ENCODE peak calls at places on chromosomes 16 and 17, in eight cellular contexts. R is heart left ventricle, E is lower leg skin, L is B cell, T is breast epithelium, X is adrenal gland, P is colonic mucosa, I is H9. W is an unnamed sample.

GRCh38 chr17:46903762-46904672 is 18.9 kb upstream of the GOSR2 start:
- DNase-seq in R (no peak), E (peak), L (no peak), T (no peak), X (no peak), P (no peak), I (no peak), W (no peak)

GRCh38 chr17:14845562-14846335 is 419.4 kb downstream of the PMP22 start:
- DNase-seq in R (no peak), E (no peak), L (no peak), T (no peak), X (no peak), P (no peak), I (no peak), W (no peak)

GRCh38 chr17:59378621-59379194 is 47.3 kb downstream of the YPEL2 start:
- DNase-seq in R (no peak), E (no peak), L (no peak), T (no peak), X (no peak), P (peak), I (no peak), W (peak)

GRCh38 chr17:74369221-74369620 is 1.9 kb downstream of the GPR142 start:
- DNase-seq in R (no peak), E (peak), L (peak), T (no peak), X (no peak), P (peak), I (peak), W (no peak)

GRCh38 chr17:47286198-47286914 is 32.7 kb downstream of the ITGB3 start:
- DNase-seq in R (no peak), E (no peak), L (peak), T (no peak), X (no peak), P (no peak), I (no peak), W (no peak)

GRCh38 chr16:8678068-8678927 is 3.9 kb downstream of the ABAT start:
- DNase-seq in R (no peak), E (no peak), L (no peak), T (no peak), X (no peak), P (no peak), I (no peak), W (no peak)

GRCh38 chr17:80364091-80364691 is 50.8 kb upstream of the ENDOV start:
- DNase-seq in R (no peak), E (no peak), L (no peak), T (peak), X (no peak), P (no peak), I (peak), W (no peak)

GRCh38 chr17:21282231-21282630 is 2.3 kb upstream of the MAP2K3 start:
- DNase-seq in R (no peak), E (peak), L (no peak), T (no peak), X (peak), P (no peak), I (no peak), W (peak)

GRCh38 chr16:9337262-9338032 is 246.0 kb downstream of the HAPSTR1 start:
- DNase-seq in R (no peak), E (no peak), L (no peak), T (no peak), X (no peak), P (no peak), I (no peak), W (no peak)

GRCh38 chr17:73104450-73104849 is 12.0 kb upstream of the SLC39A11 start:
- DNase-seq in R (no peak), E (no peak), L (no peak), T (no peak), X (no peak), P (no peak), I (no peak), W (no peak)

GRCh38 chr17:36148559-36149295 is 27.7 kb downstream of the TBC1D3B start:
- DNase-seq in R (peak), E (peak), L (peak), T (peak), X (peak), P (peak), I (peak), W (no peak)

GRCh38 chr16:55444754-55445485 is 34.1 kb upstream of the MMP2 start:
- DNase-seq in R (no peak), E (no peak), L (no peak), T (no peak), X (peak), P (peak), I (no peak), W (no peak)

GRCh38 chr17:29617125-29617480 is 5.6 kb downstream of the CORO6 start:
- DNase-seq in R (peak), E (peak), L (peak), T (peak), X (peak), P (peak), I (peak), W (no peak)

GRCh38 chr16:90015586-90016338 is 3.5 kb downstream of the DBNDD1 start:
- DNase-seq in R (no peak), E (no peak), L (no peak), T (no peak), X (no peak), P (no peak), I (no peak), W (no peak)

GRCh38 chr16:79845006-79845733 is 244.6 kb upstream of the MAF start:
- DNase-seq in R (no peak), E (no peak), L (no peak), T (no peak), X (no peak), P (no peak), I (no peak), W (no peak)

GRCh38 chr17:77160032-77160876 is 19.5 kb downstream of the SEC14L1 start:
- DNase-seq in R (no peak), E (no peak), L (no peak), T (no peak), X (no peak), P (no peak), I (no peak), W (no peak)

GRCh38 chr16:84832488-84833141 is 12.8 kb downstream of the CRISPLD2 start:
- DNase-seq in R (peak), E (peak), L (no peak), T (peak), X (no peak), P (peak), I (no peak), W (peak)

GRCh38 chr17:58764373-58764772 is 8.7 kb downstream of the PPM1E start:
- DNase-seq in R (no peak), E (no peak), L (no peak), T (no peak), X (no peak), P (no peak), I (no peak), W (no peak)

GRCh38 chr16:28321700-28322411 is 29.5 kb downstream of the SBK1 start:
- DNase-seq in R (no peak), E (no peak), L (peak), T (no peak), X (no peak), P (peak), I (peak), W (no peak)

GRCh38 chr16:9091867-9092281 is 430 bp downstream of the HAPSTR1 start:
- DNase-seq in R (peak), E (peak), L (peak), T (peak), X (no peak), P (peak), I (no peak), W (no peak)

GRCh38 chr16:66099261-66099660 is 267.2 kb upstream of the CDH5 start:
- DNase-seq in R (no peak), E (no peak), L (no peak), T (no peak), X (no peak), P (no peak), I (no peak), W (no peak)

GRCh38 chr17:538096-538973 is 176.3 kb downstream of the VPS53 start:
- DNase-seq in R (no peak), E (no peak), L (no peak), T (no peak), X (no peak), P (no peak), I (no peak), W (no peak)

GRCh38 chr17:36498155-36498554 is 11.7 kb downstream of the ZNHIT3 start:
- DNase-seq in R (no peak), E (peak), L (no peak), T (no peak), X (no peak), P (no peak), I (peak), W (no peak)

GRCh38 chr17:73902416-73903181 is 258.4 kb upstream of the SDK2 start:
- DNase-seq in R (no peak), E (peak), L (no peak), T (no peak), X (no peak), P (peak), I (peak), W (no peak)

GRCh38 chr17:64315032-64315490 is 52.0 kb upstream of the TEX2 start:
- DNase-seq in R (peak), E (peak), L (no peak), T (peak), X (peak), P (peak), I (no peak), W (no peak)

GRCh38 chr17:37221865-37222264 is 153.9 kb upstream of the C17orf78 start:
- DNase-seq in R (no peak), E (no peak), L (no peak), T (no peak), X (no peak), P (no peak), I (no peak), W (no peak)

GRCh38 chr17:28618464-28618863 is 4.5 kb upstream of the RSKR start:
- DNase-seq in R (no peak), E (no peak), L (no peak), T (no peak), X (no peak), P (no peak), I (no peak), W (no peak)

GRCh38 chr17:57707892-57708291 is 37.2 kb downstream of the CCDC182 start:
- DNase-seq in R (no peak), E (no peak), L (no peak), T (no peak), X (no peak), P (no peak), I (peak), W (no peak)

GRCh38 chr17:50640701-50641338 is 6.1 kb downstream of the ABCC3 start:
- DNase-seq in R (no peak), E (no peak), L (no peak), T (no peak), X (no peak), P (peak), I (no peak), W (no peak)

GRCh38 chr16:19755268-19755667 is 37.2 kb downstream of the IQCK start:
- DNase-seq in R (no peak), E (no peak), L (no peak), T (no peak), X (no peak), P (no peak), I (no peak), W (no peak)

GRCh38 chr16:65421596-65421995 is 299.7 kb upstream of the CDH11 start:
- DNase-seq in R (no peak), E (no peak), L (no peak), T (no peak), X (no peak), P (no peak), I (no peak), W (no peak)

GRCh38 chr16:57822861-57823260 is 20.6 kb upstream of the KIFC3 start:
- DNase-seq in R (no peak), E (no peak), L (no peak), T (no peak), X (no peak), P (no peak), I (no peak), W (no peak)

GRCh38 chr16:53504665-53505064 is 1.7 kb upstream of the AKTIP start:
- DNase-seq in R (no peak), E (no peak), L (no peak), T (no peak), X (no peak), P (no peak), I (no peak), W (no peak)

GRCh38 chr17:53420035-53420641 is 402.6 kb upstream of the KIF2B start:
- DNase-seq in R (no peak), E (no peak), L (no peak), T (no peak), X (no peak), P (no peak), I (no peak), W (no peak)

GRCh38 chr16:82061861-82062525 is 26.9 kb downstream of the HSD17B2 start:
- DNase-seq in R (no peak), E (no peak), L (peak), T (no peak), X (no peak), P (no peak), I (peak), W (no peak)

GRCh38 chr17:6084226-6085161 is 14.3 kb downstream of the WSCD1 start:
- DNase-seq in R (no peak), E (no peak), L (no peak), T (no peak), X (no peak), P (no peak), I (no peak), W (no peak)

GRCh38 chr16:57551057-57551456 is 8.6 kb downstream of the ADGRG5 start:
- DNase-seq in R (no peak), E (no peak), L (no peak), T (no peak), X (no peak), P (no peak), I (no peak), W (no peak)

GRCh38 chr16:79873825-79874224 is 273.3 kb upstream of the MAF start:
- DNase-seq in R (no peak), E (no peak), L (no peak), T (no peak), X (no peak), P (no peak), I (no peak), W (no peak)

GRCh38 chr16:28863929-28864886 is 565 bp downstream of the SH2B1 start:
- DNase-seq in R (no peak), E (no peak), L (no peak), T (no peak), X (no peak), P (peak), I (no peak), W (no peak)

DNA sequence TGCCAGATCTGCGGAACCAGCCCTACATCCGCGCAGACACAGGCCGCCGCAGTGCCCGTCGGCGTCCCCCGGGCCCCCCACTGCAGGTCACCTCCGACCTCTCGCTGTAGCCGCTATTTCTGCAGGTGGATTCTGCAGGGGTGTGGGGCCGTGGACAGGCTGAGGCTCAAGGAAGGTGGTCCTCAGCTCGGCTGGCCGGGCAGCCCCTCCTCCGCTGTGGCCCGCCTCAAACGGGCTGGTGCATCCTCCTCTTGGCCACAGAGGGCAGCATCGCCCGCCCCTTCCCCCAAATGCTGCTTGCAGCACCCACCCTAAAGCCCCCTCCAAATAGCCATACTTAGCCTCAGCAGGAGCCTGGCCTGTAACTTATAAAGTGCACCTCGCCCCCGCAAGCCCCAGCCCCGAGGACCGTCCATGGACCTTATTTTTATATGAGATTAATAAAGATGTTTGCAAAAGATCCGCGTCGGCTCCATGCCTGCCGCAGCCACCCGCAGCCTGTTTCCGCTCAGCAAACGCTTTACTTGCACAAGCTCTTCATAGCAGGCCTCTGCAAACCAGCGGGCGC is 14.9 kb downstream of the SPATA32 start:
- DNase-seq in R (no peak), E (no peak), L (no peak), T (no peak), X (no peak), P (no peak), I (peak), W (no peak)
- TF ChIP-seq CTCF in R (peak), E (no peak), L (peak), T (no peak), X (peak), P (peak), I (peak), W (peak)

GRCh38 chr17:31627960-31628359 is 231.1 kb downstream of the COPRS start:
- DNase-seq in R (no peak), E (no peak), L (no peak), T (no peak), X (no peak), P (no peak), I (no peak), W (peak)
- TF ChIP-seq CTCF in R (no peak), E (no peak), L (no peak), T (no peak), X (no peak), P (no peak), I (no peak), W (no peak)

DNA sequence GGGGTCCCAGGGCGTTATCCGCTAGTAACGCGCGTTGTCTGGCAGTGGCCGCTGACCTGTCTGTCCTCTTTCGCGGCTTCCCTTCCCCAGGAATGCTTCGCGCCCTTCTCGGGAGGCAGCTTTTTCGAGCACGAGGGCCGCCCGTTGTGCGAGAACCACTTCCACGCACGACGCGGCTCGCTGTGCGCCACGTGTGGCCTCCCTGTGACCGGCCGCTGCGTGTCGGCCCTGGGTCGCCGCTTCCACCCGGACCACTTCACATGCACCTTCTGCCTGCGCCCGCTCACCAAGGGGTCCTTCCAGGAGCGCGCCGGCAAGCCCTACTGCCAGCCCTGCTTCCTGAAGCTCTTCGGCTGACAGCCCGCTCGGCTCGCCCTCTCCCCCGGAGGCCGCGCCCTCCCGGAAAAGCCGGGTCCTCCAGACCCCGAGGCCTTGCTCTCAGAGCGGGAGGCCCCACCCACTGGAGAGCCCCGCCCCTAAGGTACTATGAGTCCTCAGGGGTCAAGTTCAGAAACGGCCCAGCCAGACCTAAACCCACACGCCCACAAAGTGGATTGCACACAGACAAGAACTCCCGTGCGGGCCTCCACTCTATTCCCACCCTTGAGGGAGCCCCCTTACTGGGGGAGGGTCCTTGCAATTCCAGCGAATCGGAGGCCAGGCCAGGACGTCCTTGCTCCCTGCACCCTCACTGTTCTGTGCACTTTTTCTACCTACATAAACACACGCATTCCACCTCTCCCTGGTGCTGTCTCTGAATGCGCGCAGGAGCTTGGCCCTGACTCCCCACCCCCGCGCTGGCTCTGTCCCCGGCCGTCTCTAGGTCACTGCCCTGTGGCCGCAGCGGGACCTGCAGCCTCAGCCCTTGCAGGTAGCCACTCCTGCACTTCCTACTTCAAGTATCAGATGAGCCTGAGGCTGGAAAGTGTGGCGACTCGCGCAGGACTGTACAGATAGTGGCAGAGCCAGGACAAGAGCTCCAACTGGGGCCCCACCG is 5.4 kb upstream of the SLC5A2 start:
- DNase-seq in R (peak), E (no peak), L (peak), T (peak), X (peak), P (peak), I (peak), W (no peak)
- TF ChIP-seq CTCF in R (no peak), E (no peak), L (no peak), T (peak), X (peak), P (peak), I (peak), W (no peak)

DNA sequence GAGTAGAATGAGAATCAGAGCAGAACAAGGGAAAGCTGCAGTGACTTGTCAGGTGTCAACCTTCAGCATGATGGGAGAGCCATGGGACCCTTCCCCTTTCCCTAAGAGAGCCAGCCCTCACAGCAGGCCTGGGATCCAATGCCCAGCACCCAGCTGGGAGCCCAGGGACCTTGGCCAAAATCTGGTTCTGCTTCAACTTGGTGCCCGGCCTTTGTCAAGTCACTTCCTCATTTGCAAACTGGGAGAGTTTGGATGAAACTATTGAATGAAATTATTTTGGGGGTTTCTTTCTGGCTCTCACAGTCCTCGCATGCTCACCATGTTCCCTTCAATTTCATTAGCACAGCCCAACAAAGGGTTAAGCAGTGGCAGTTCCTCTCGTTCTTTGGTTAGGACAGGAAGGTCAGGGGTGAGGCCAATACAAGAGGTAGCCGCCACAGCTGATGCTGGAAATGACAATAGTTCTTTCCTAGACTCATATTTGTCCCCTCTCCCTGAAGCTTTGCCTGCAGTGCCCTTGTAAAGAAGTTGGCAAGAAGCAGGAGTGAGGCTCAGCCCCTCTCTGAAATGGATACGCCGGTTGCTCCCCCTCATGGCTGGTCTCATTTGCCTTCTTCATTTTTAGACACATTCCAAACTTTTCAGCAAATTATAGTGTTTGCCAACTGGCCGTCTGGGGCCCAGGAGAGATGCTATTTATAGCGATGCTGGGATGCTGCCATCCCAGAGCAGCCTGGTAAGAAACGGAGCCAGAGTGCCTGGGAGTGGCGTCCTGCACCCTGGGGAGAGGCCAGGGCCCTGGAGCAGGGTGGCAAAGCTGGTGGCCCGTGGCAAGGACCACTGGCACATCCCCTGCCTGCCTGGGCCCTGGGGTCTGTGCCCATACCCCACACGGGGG is 34.5 kb upstream of the MEOX1 start:
- DNase-seq in R (peak), E (no peak), L (no peak), T (no peak), X (no peak), P (no peak), I (peak), W (no peak)
- TF ChIP-seq CTCF in R (no peak), E (no peak), L (no peak), T (no peak), X (no peak), P (no peak), I (no peak), W (peak)